ENCODE peak calls at places on chromosomes 1 and 21, in five cellular contexts. Q, S, R, B and F are unnamed samples.

GRCh38 chr1:200409761-200410565 is at the start of gene ZNF281:
- DNase-seq in Q (peak; percentile 96), S (peak; percentile 98), R (peak; percentile 96), B (peak; percentile 94), F (peak; percentile 94)

GRCh38 chr1:209823143-209824041 is 4.4 kb upstream of the UTP25 start:
- DNase-seq in Q (peak; percentile 22), S (no peak), R (peak; percentile 61), B (no peak), F (peak; percentile 57)

GRCh38 chr1:64474639-64475038 is 4.7 kb downstream of the CACHD1 start:
- DNase-seq in Q (peak; percentile 84), S (peak; percentile 64), R (no peak), B (peak; percentile 57), F (peak; percentile 62)

GRCh38 chr1:205248793-205249601 is 21.3 kb downstream of the TMCC2 start:
- DNase-seq in Q (peak; percentile 67), S (peak; percentile 84), R (no peak), B (peak; percentile 94), F (no peak)

GRCh38 chr1:84164567-84165021 is 20.5 kb downstream of the PRKACB start:
- DNase-seq in Q (no peak), S (no peak), R (no peak), B (no peak), F (no peak)

GRCh38 chr1:213123532-213123931 is 72.5 kb downstream of the RPS6KC1 start:
- DNase-seq in Q (peak; percentile 6), S (no peak), R (no peak), B (no peak), F (peak; percentile 74)

GRCh38 chr1:59079434-59080135 is 217.3 kb upstream of the FGGY start:
- DNase-seq in Q (no peak), S (no peak), R (no peak), B (no peak), F (no peak)

GRCh38 chr1:195584870-195585624 is 1023.2 kb downstream of the KCNT2 start:
- DNase-seq in Q (no peak), S (no peak), R (no peak), B (no peak), F (no peak)

GRCh38 chr1:76835203-76835602 is 32.1 kb upstream of the ST6GALNAC5 start:
- DNase-seq in Q (no peak), S (no peak), R (no peak), B (no peak), F (no peak)

GRCh38 chr1:41528726-41529605 is 44.5 kb upstream of the EDN2 start:
- DNase-seq in Q (no peak), S (no peak), R (no peak), B (peak; percentile 12), F (no peak)

GRCh38 chr1:33086384-33086850 is 5.5 kb downstream of the AZIN2 start:
- DNase-seq in Q (peak; percentile 78), S (peak; percentile 87), R (peak; percentile 72), B (peak; percentile 78), F (peak; percentile 67)

GRCh38 chr1:15489052-15489736 is 13.3 kb downstream of the CELA2B start:
- DNase-seq in Q (peak; percentile 52), S (no peak), R (no peak), B (no peak), F (peak; percentile 4)

GRCh38 chr1:205775717-205776056 is 405 bp upstream of the RAB29 start:
- DNase-seq in Q (no peak), S (no peak), R (no peak), B (no peak), F (no peak)

GRCh38 chr21:44006656-44007055 is 5.5 kb upstream of the TRAPPC10 start:
- DNase-seq in Q (peak; percentile 56), S (peak; percentile 88), R (no peak), B (peak; percentile 75), F (no peak)

GRCh38 chr1:53896673-53897229 is 2.8 kb downstream of the DIO1 start:
- DNase-seq in Q (no peak), S (no peak), R (no peak), B (no peak), F (no peak)

GRCh38 chr1:226671268-226671667 is 67.8 kb downstream of the ITPKB start:
- DNase-seq in Q (no peak), S (no peak), R (peak; percentile 48), B (no peak), F (no peak)

GRCh38 chr1:32892368-32893197 is 6.3 kb downstream of the HPCA start:
- DNase-seq in Q (no peak), S (no peak), R (peak; percentile 76), B (peak; percentile 62), F (peak; percentile 55)

GRCh38 chr1:161932668-161933067 is 91.0 kb downstream of the OLFML2B start:
- DNase-seq in Q (peak; percentile 20), S (peak; percentile 64), R (no peak), B (no peak), F (no peak)

GRCh38 chr21:27246741-27247140 is 279.9 kb upstream of the ADAMTS5 start:
- DNase-seq in Q (no peak), S (no peak), R (no peak), B (no peak), F (no peak)

GRCh38 chr1:7916431-7916830 is 24.2 kb downstream of the TNFRSF9 start:
- DNase-seq in Q (no peak), S (no peak), R (no peak), B (no peak), F (no peak)

GRCh38 chr1:12344611-12345299 is 114.9 kb downstream of the VPS13D start:
- DNase-seq in Q (peak; percentile 37), S (peak; percentile 60), R (peak; percentile 41), B (no peak), F (no peak)
- H3K4me1 ChIP-seq in Q (peaks cover 72% of the 10 kb centered on the region), S (peaks cover 19% of the 10 kb centered on the region), R (peaks cover 41% of the 10 kb centered on the region), B (peaks cover 15% of the 10 kb centered on the region), F (peaks cover 11% of the 10 kb centered on the region)

GRCh38 chr1:248691567-248692155 is 10.9 kb downstream of the OR14I1 start:
- DNase-seq in Q (no peak), S (no peak), R (no peak), B (no peak), F (no peak)
- H3K9me3 ChIP-seq in Q (no peaks in the 10 kb centered on the region), S (no peaks in the 10 kb centered on the region), R (no peaks in the 10 kb centered on the region), B (no peaks in the 10 kb centered on the region), F (peaks cover 1% of the 10 kb centered on the region)

DNA sequence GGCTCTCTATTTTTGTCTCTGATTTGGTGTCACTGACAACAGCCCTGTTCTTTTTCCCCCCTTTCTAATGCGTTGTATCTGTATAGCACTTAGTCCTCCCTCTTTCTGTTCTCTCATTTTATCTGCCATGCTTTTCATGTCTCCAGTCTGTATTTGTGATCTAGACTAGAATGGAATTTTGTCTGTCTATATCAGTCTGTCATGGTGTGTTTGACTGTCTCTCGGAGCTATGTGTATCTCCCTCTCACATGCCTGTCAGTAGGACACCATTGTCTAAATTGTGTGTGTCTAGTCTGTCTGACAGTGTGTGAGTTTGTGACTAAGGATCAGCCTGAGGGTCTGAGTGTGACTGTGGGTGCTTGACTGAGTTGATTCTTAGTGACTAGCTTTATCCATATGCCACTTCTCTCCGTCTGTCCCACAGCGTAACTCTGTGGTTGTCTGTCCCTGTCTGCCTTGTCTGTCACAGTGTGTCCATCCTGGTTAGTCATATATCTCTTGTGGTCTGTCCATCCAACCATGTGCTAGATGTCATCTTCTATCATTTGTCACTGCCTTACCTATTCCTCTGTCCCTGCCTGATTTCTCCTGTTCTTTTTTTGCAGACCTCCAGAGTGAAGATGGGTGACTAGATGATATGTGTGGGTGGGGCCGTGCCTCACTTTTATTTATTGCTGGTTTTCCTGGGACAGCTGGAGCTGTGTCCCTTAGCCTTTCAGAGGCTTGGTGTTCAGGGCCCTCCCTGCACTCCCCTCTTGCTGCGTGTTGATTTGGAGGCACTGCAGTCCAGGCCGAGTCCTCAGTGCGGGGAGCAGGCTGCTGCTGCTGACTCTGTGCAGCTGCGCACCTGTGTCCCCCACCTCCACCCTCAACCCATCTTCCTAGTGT is 1.4 kb upstream of the B4GALT2 start:
- DNase-seq in Q (no peak), S (no peak), R (no peak), B (no peak), F (no peak)
- H3K4me1 ChIP-seq in Q (peaks cover 59% of the 10 kb centered on the region), S (peaks cover 2% of the 10 kb centered on the region), R (peaks cover 17% of the 10 kb centered on the region), B (peaks cover 15% of the 10 kb centered on the region), F (peaks cover 14% of the 10 kb centered on the region)

GRCh38 chr1:4702464-4702863 is 48.1 kb downstream of the AJAP1 start:
- DNase-seq in Q (no peak), S (no peak), R (no peak), B (no peak), F (no peak)

GRCh38 chr1:4702927-4703326 is 48.5 kb downstream of the AJAP1 start:
- DNase-seq in Q (no peak), S (no peak), R (no peak), B (no peak), F (no peak)

GRCh38 chr1:4700801-4701200 is 46.4 kb downstream of the AJAP1 start:
- DNase-seq in Q (no peak), S (no peak), R (peak; percentile 5), B (no peak), F (no peak)

GRCh38 chr1:4699724-4700301 is 45.4 kb downstream of the AJAP1 start:
- DNase-seq in Q (no peak), S (no peak), R (peak; percentile 13), B (no peak), F (no peak)

GRCh38 chr1:4701276-4701675 is 46.9 kb downstream of the AJAP1 start:
- DNase-seq in Q (no peak), S (no peak), R (no peak), B (no peak), F (no peak)
- H3K9me3 ChIP-seq in Q (no peaks in the 10 kb centered on the region), S (no peaks in the 10 kb centered on the region), R (no peaks in the 10 kb centered on the region), B (no peaks in the 10 kb centered on the region), F (no peaks in the 10 kb centered on the region)